ENCODE peak calls at places on chromosomes 12 and 14, in eight cellular contexts. One of them, this sample, is unnamed.

GRCh38 chr12:84924956-84925355 is 12.4 kb upstream of the SLC6A15 start:
- DNase-seq in dorsolateral prefrontal cortex: no peak
- DNase-seq in astrocyte of the spinal cord: peak
- DNase-seq in T-helper 2 cell treated with Interferon-gamma antibody and Interleukin-4, amounts not matched to agents 5 μg/mL and 100 μg/mL, for 36 hours: no peak
- DNase-seq in GM04504: no peak
- DNase-seq in Ammon's horn: no peak
- DNase-seq in cardiac muscle cell: no peak
- DNase-seq in MCF 10A: peak
- DNase-seq in this sample: no peak

GRCh38 chr12:24012528-24012927 is 63.1 kb upstream of the SOX5 start:
- DNase-seq in dorsolateral prefrontal cortex: no peak
- DNase-seq in astrocyte of the spinal cord: peak
- DNase-seq in T-helper 2 cell treated with Interferon-gamma antibody and Interleukin-4, amounts not matched to agents 5 μg/mL and 100 μg/mL, for 36 hours: no peak
- DNase-seq in GM04504: no peak
- DNase-seq in Ammon's horn: no peak
- DNase-seq in cardiac muscle cell: no peak
- DNase-seq in MCF 10A: peak
- DNase-seq in this sample: no peak

GRCh38 chr12:124687695-124688301 is 120.4 kb upstream of the NCOR2 start:
- DNase-seq in dorsolateral prefrontal cortex: peak
- DNase-seq in astrocyte of the spinal cord: peak
- DNase-seq in T-helper 2 cell treated with Interferon-gamma antibody and Interleukin-4, amounts not matched to agents 5 μg/mL and 100 μg/mL, for 36 hours: peak
- DNase-seq in GM04504: no peak
- DNase-seq in Ammon's horn: peak
- DNase-seq in cardiac muscle cell: no peak
- DNase-seq in MCF 10A: no peak
- DNase-seq in this sample: peak

GRCh38 chr12:119020377-119021360 is 39.3 kb downstream of the SRRM4 start:
- DNase-seq in dorsolateral prefrontal cortex: no peak
- DNase-seq in astrocyte of the spinal cord: no peak
- DNase-seq in T-helper 2 cell treated with Interferon-gamma antibody and Interleukin-4, amounts not matched to agents 5 μg/mL and 100 μg/mL, for 36 hours: no peak
- DNase-seq in GM04504: no peak
- DNase-seq in Ammon's horn: no peak
- DNase-seq in cardiac muscle cell: peak
- DNase-seq in MCF 10A: no peak
- DNase-seq in this sample: no peak

GRCh38 chr12:13165578-13166120 is 30.9 kb upstream of the EMP1 start:
- DNase-seq in dorsolateral prefrontal cortex: no peak
- DNase-seq in astrocyte of the spinal cord: peak
- DNase-seq in T-helper 2 cell treated with Interferon-gamma antibody and Interleukin-4, amounts not matched to agents 5 μg/mL and 100 μg/mL, for 36 hours: peak
- DNase-seq in GM04504: no peak
- DNase-seq in Ammon's horn: no peak
- DNase-seq in cardiac muscle cell: no peak
- DNase-seq in MCF 10A: peak
- DNase-seq in this sample: peak

GRCh38 chr14:32709072-32709471 is 229.6 kb upstream of the NPAS3 start:
- DNase-seq in dorsolateral prefrontal cortex: no peak
- DNase-seq in astrocyte of the spinal cord: peak
- DNase-seq in T-helper 2 cell treated with Interferon-gamma antibody and Interleukin-4, amounts not matched to agents 5 μg/mL and 100 μg/mL, for 36 hours: no peak
- DNase-seq in GM04504: peak
- DNase-seq in Ammon's horn: peak
- DNase-seq in cardiac muscle cell: no peak
- DNase-seq in MCF 10A: peak
- DNase-seq in this sample: no peak

GRCh38 chr12:58575281-58575680 is 345.0 kb downstream of the LRIG3 start:
- DNase-seq in dorsolateral prefrontal cortex: no peak
- DNase-seq in astrocyte of the spinal cord: peak
- DNase-seq in T-helper 2 cell treated with Interferon-gamma antibody and Interleukin-4, amounts not matched to agents 5 μg/mL and 100 μg/mL, for 36 hours: no peak
- DNase-seq in GM04504: peak
- DNase-seq in Ammon's horn: peak
- DNase-seq in cardiac muscle cell: no peak
- DNase-seq in MCF 10A: no peak
- DNase-seq in this sample: no peak

GRCh38 chr14:100906420-100906819 is 2.9 kb upstream of the RTL1 start:
- DNase-seq in dorsolateral prefrontal cortex: no peak
- DNase-seq in astrocyte of the spinal cord: no peak
- DNase-seq in T-helper 2 cell treated with Interferon-gamma antibody and Interleukin-4, amounts not matched to agents 5 μg/mL and 100 μg/mL, for 36 hours: no peak
- DNase-seq in GM04504: no peak
- DNase-seq in Ammon's horn: no peak
- DNase-seq in cardiac muscle cell: peak
- DNase-seq in MCF 10A: no peak
- DNase-seq in this sample: no peak

GRCh38 chr12:100248886-100249285 is 18.0 kb downstream of the DEPDC4 start:
- DNase-seq in dorsolateral prefrontal cortex: no peak
- DNase-seq in astrocyte of the spinal cord: no peak
- DNase-seq in T-helper 2 cell treated with Interferon-gamma antibody and Interleukin-4, amounts not matched to agents 5 μg/mL and 100 μg/mL, for 36 hours: no peak
- DNase-seq in GM04504: no peak
- DNase-seq in Ammon's horn: no peak
- DNase-seq in cardiac muscle cell: no peak
- DNase-seq in MCF 10A: no peak
- DNase-seq in this sample: no peak

GRCh38 chr12:63857771-63858670 is 13.5 kb downstream of the SRGAP1 start:
- DNase-seq in dorsolateral prefrontal cortex: no peak
- DNase-seq in astrocyte of the spinal cord: peak
- DNase-seq in T-helper 2 cell treated with Interferon-gamma antibody and Interleukin-4, amounts not matched to agents 5 μg/mL and 100 μg/mL, for 36 hours: no peak
- DNase-seq in GM04504: no peak
- DNase-seq in Ammon's horn: no peak
- DNase-seq in cardiac muscle cell: no peak
- DNase-seq in MCF 10A: no peak
- DNase-seq in this sample: no peak

GRCh38 chr12:110641512-110641911 is 27.6 kb downstream of the TCTN1 start:
- DNase-seq in dorsolateral prefrontal cortex: peak
- DNase-seq in astrocyte of the spinal cord: peak
- DNase-seq in T-helper 2 cell treated with Interferon-gamma antibody and Interleukin-4, amounts not matched to agents 5 μg/mL and 100 μg/mL, for 36 hours: no peak
- DNase-seq in GM04504: no peak
- DNase-seq in Ammon's horn: peak
- DNase-seq in cardiac muscle cell: peak
- DNase-seq in MCF 10A: no peak
- DNase-seq in this sample: no peak

GRCh38 chr12:57147641-57147944 is 174 bp upstream of the LRP1-AS start:
- DNase-seq in dorsolateral prefrontal cortex: no peak
- DNase-seq in astrocyte of the spinal cord: peak
- DNase-seq in T-helper 2 cell treated with Interferon-gamma antibody and Interleukin-4, amounts not matched to agents 5 μg/mL and 100 μg/mL, for 36 hours: no peak
- DNase-seq in GM04504: no peak
- DNase-seq in Ammon's horn: no peak
- DNase-seq in cardiac muscle cell: no peak
- DNase-seq in MCF 10A: no peak
- DNase-seq in this sample: no peak

GRCh38 chr14:69636051-69636639 is 24.7 kb downstream of the SUSD6 start:
- DNase-seq in dorsolateral prefrontal cortex: no peak
- DNase-seq in astrocyte of the spinal cord: no peak
- DNase-seq in T-helper 2 cell treated with Interferon-gamma antibody and Interleukin-4, amounts not matched to agents 5 μg/mL and 100 μg/mL, for 36 hours: peak
- DNase-seq in GM04504: no peak
- DNase-seq in Ammon's horn: no peak
- DNase-seq in cardiac muscle cell: no peak
- DNase-seq in MCF 10A: no peak
- DNase-seq in this sample: no peak

GRCh38 chr14:91277546-91278382 is 33.3 kb upstream of the GPR68 start:
- DNase-seq in dorsolateral prefrontal cortex: no peak
- DNase-seq in astrocyte of the spinal cord: no peak
- DNase-seq in T-helper 2 cell treated with Interferon-gamma antibody and Interleukin-4, amounts not matched to agents 5 μg/mL and 100 μg/mL, for 36 hours: no peak
- DNase-seq in GM04504: no peak
- DNase-seq in Ammon's horn: no peak
- DNase-seq in cardiac muscle cell: no peak
- DNase-seq in MCF 10A: peak
- DNase-seq in this sample: no peak

GRCh38 chr14:85934886-85935254 is 404.9 kb downstream of the FLRT2 start:
- DNase-seq in dorsolateral prefrontal cortex: no peak
- DNase-seq in astrocyte of the spinal cord: no peak
- DNase-seq in T-helper 2 cell treated with Interferon-gamma antibody and Interleukin-4, amounts not matched to agents 5 μg/mL and 100 μg/mL, for 36 hours: no peak
- DNase-seq in GM04504: no peak
- DNase-seq in Ammon's horn: no peak
- DNase-seq in cardiac muscle cell: no peak
- DNase-seq in MCF 10A: peak
- DNase-seq in this sample: no peak

This sample was measured in CD8-positive, alpha-beta memory T cell.